ENCODE peak calls at places on chromosomes 1 and 21, in five cellular contexts. Y, U, Z, S and V are unnamed samples.

GRCh38 chr1:171160181-171160580 is 24.9 kb upstream of the FMO2 start:
- DNase-seq in Y (no peak), U (no peak), Z (no peak), S (no peak), V (no peak)

GRCh38 chr1:31739281-31739853 is 24.8 kb downstream of the ADGRB2 start:
- DNase-seq in Y (peak; percentile 48), U (peak; percentile 70), Z (no peak), S (no peak), V (no peak)

GRCh38 chr1:245156736-245157505 is 2.1 kb downstream of the KIF26B start:
- DNase-seq in Y (peak; percentile 8), U (peak; percentile 22), Z (peak; percentile 37), S (no peak), V (no peak)

GRCh38 chr1:214637722-214638473 is 34.9 kb downstream of the CENPF start:
- DNase-seq in Y (peak; percentile 31), U (no peak), Z (peak; percentile 40), S (no peak), V (no peak)

GRCh38 chr1:214224605-214225354 is 56.2 kb upstream of the SMYD2 start:
- DNase-seq in Y (no peak), U (no peak), Z (no peak), S (no peak), V (no peak)

GRCh38 chr21:16624468-16625102 is 888.3 kb upstream of the CXADR start:
- DNase-seq in Y (no peak), U (no peak), Z (no peak), S (no peak), V (no peak)

GRCh38 chr1:12634696-12635202 is 9.1 kb upstream of the AADACL4 start:
- DNase-seq in Y (no peak), U (no peak), Z (no peak), S (no peak), V (no peak)

GRCh38 chr1:244918422-244919319 is 54.3 kb upstream of the HNRNPU start:
- DNase-seq in Y (peak; percentile 70), U (peak; percentile 32), Z (no peak), S (no peak), V (no peak)

GRCh38 chr1:246319111-246319510 is 188.0 kb downstream of the SMYD3 start:
- DNase-seq in Y (no peak), U (no peak), Z (no peak), S (no peak), V (no peak)

GRCh38 chr1:7621334-7622219 is 149.5 kb upstream of the VAMP3 start:
- DNase-seq in Y (no peak), U (no peak), Z (no peak), S (no peak), V (no peak)

GRCh38 chr1:234136073-234136472 is 231.6 kb downstream of the SLC35F3 start:
- DNase-seq in Y (no peak), U (no peak), Z (no peak), S (no peak), V (no peak)

DNA sequence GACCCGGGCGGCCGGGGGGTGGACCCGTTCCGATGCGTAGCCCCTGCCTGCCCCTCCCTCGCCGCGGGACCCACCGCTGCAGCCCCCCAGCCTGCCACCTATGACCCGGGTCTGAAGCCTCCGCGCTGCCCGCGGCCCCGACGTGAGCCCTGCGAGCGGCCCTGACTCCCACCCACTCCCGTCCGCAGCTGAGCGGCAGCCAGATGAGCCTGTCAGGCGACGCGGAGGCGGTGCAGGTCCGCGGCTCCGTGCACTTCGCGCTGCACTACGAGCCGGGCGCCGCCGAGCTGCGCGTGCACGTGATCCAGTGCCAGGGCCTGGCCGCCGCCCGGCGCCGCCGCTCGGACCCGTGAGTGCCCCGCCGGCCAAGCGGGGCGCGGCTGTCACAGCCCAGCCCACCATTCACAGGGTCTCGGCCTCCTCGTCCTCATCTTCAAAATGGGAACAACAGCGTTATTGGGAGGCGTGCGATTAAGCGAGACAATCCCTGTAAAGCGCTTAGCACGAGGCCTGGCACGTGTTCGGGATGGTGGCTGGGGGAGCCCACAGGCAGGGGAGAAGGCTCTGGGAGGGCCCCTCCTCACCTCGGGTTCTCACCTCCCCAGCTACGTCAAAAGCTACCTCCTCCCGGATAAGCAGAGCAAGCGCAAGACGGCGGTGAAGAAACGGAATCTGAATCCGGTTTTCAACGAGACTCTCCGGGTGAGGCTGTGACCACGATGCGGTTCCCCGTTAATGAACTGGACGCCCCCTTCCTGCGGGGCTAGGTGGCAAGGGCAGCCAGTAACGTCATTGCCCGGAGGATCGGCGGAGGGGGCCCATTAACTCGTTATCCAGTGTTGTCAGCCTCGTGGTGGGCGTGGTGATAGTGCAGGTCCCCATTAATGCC is 8.2 kb downstream of the SYTL1 start:
- DNase-seq in Y (no peak), U (peak; percentile 74), Z (no peak), S (no peak), V (peak; percentile 38)
- H3K4me3 ChIP-seq in Y (no peak overlapping the region), U (peak overlapping the region; percentile 51), Z (peak overlapping the region; percentile 34), S (peak overlapping the region; percentile 37), V (peak overlapping the region; percentile 43)

GRCh38 chr1:21077085-21077484 is 99.6 kb downstream of the EIF4G3 start:
- DNase-seq in Y (no peak), U (no peak), Z (no peak), S (no peak), V (no peak)
- H3K4me3 ChIP-seq in Y (no peak overlapping the region), U (no peak overlapping the region), Z (no peak overlapping the region), S (no peak overlapping the region), V (no peak overlapping the region)

GRCh38 chr1:3453891-3454810 is at the start of gene ARHGEF16:
- DNase-seq in Y (no peak), U (peak; percentile 90), Z (no peak), S (no peak), V (no peak)
- H3K4me3 ChIP-seq in Y (no peak within 1 kb of the TSS), U (peak within 1 kb of the TSS; percentile 71), Z (peak within 1 kb of the TSS; percentile 14), S (peak within 1 kb of the TSS; percentile 60), V (peak within 1 kb of the TSS; percentile 27)

DNA sequence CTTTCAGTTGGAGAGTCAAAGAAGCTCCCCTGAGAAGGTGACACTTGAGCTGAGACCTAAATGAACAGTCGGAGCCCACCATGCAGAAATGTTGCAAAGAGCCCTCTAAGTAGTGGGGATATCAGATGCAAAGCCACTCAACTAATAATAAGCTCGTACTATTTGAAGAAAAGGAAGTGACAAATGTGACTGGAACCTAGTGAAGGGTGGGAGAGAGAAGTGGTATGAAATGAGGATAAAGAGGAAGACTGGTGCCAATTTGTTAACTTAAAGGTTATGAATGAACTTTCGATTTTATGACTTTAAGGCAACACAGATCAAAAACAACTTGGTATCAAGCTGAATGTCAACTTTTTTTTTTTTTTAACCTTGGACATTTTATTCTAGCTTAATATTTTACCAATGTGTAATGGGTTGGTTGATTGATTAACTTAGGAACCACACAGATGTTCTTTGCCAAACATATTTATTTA is 14.7 kb downstream of the LYPLAL1 start:
- DNase-seq in Y (no peak), U (no peak), Z (no peak), S (no peak), V (no peak)
- H3K4me3 ChIP-seq in Y (no peak overlapping the region), U (no peak overlapping the region), Z (no peak overlapping the region), S (no peak overlapping the region), V (no peak overlapping the region)

DNA sequence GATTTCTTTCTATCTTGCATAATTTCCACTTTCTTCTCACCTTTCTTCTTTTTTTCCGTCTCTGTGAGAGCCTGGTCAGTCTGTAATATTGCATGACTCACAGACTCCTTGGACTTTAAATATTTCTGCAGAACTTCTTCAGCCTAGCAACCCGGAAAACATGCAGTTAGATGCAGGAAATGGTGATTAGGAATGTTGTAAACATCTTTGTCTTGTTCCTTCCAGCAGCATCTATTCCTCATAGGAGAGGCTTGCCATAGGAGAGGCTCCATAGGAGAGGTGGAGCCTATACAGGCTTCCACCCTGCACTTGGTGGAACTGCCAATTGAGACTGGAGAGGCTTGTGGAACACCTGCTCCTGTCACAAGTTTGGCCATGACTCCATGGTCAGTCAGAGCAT is 10.0 kb downstream of the GBP5 start:
- DNase-seq in Y (no peak), U (no peak), Z (no peak), S (no peak), V (no peak)
- H3K4me3 ChIP-seq in Y (peak overlapping the region; percentile 15), U (no peak overlapping the region), Z (no peak overlapping the region), S (no peak overlapping the region), V (no peak overlapping the region)